ENCODE peak calls at places on chromosomes 7 and 10, in five cellular contexts. D is cardiac muscle cell; R is CD8-positive, alpha-beta memory T cell; Z is left ventricle myocardium inferior; N is transverse colon. B is an unnamed sample.
A peak's percentile ranks its signal among the peaks of the same experiment; 100 is the strongest.

GRCh38 chr7:37425504-37425903 is 23.2 kb downstream of the ELMO1 start:
- DNase-seq in N (no peak), D (no peak), R (no peak), Z (no peak), B (no peak)

GRCh38 chr10:14667270-14667669 is 107.4 kb downstream of the FAM107B start:
- DNase-seq in R (no peak), N (no peak), D (no peak), Z (no peak), B (no peak)

GRCh38 chr7:34756691-34757090 is 98.7 kb downstream of the NPSR1 start:
- DNase-seq in D (no peak), N (no peak), Z (no peak), R (no peak), B (no peak)

GRCh38 chr7:124032369-124033092 is at the start of gene TMEM229A:
- DNase-seq in Z (peak; percentile 15), R (no peak), D (peak; percentile 84), N (peak; percentile 42), B (peak; percentile 77)

GRCh38 chr7:43766564-43766963 is 8.1 kb downstream of the BLVRA start:
- DNase-seq in R (no peak), Z (no peak), D (peak; percentile 28), N (no peak), B (peak; percentile 53)

GRCh38 chr10:50286517-50286916 is 35.2 kb upstream of the ASAH2 start:
- DNase-seq in N (no peak), Z (no peak), D (no peak), R (no peak), B (no peak)

GRCh38 chr10:106819490-106819889 is 345.0 kb downstream of the SORCS1 start:
- DNase-seq in R (no peak), Z (no peak), D (no peak), N (no peak), B (no peak)

GRCh38 chr10:130968964-130969363 is 342.6 kb downstream of the TCERG1L start:
- DNase-seq in N (no peak), R (no peak), D (no peak), Z (no peak), B (no peak)

GRCh38 chr7:76065016-76065612 is 17.2 kb downstream of the MDH2 start:
- DNase-seq in D (no peak), N (no peak), R (no peak), Z (no peak), B (no peak)

GRCh38 chr7:56105508-56105907 is 768 bp downstream of the CHCHD2 start:
- DNase-seq in D (no peak), R (peak; percentile 6), Z (no peak), N (peak; percentile 29), B (no peak)

GRCh38 chr7:6284055-6284400 is 11.6 kb upstream of the CYTH3 start:
- DNase-seq in Z (no peak), N (no peak), R (no peak), D (no peak), B (no peak)

GRCh38 chr10:67779455-67780205 is 58.4 kb downstream of the DNAJC12 start:
- DNase-seq in R (peak; percentile 43), N (peak; percentile 63), D (peak; percentile 87), Z (no peak), B (peak; percentile 86)

DNA sequence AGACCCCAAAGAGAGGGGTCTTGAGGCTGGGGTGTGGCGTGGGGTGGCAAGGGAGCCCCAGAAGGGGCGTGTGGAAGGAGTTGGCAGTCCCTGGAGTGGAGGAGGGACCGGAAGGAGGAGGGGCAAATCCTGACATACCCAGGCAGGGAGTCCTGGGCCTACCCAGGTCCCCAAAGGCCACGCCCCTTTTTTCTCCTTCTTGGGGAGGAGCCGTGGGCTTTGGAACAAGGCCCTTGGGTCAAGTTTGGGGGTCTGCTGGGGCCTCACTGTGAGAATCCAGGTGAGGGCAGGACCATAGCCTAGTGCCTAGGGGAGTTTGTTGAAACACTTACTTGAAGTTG is 1.2 kb upstream of the SMARCD3 start:
- DNase-seq in Z (peak; percentile 71), D (peak; percentile 80), R (no peak), N (peak; percentile 48), B (peak; percentile 80)
- H3K4me3 ChIP-seq in Z (peak overlapping the region; percentile 84), D (peak overlapping the region; percentile 100), R (no peak overlapping the region), N (peak overlapping the region; percentile 53), B (peak overlapping the region; percentile 59)

DNA sequence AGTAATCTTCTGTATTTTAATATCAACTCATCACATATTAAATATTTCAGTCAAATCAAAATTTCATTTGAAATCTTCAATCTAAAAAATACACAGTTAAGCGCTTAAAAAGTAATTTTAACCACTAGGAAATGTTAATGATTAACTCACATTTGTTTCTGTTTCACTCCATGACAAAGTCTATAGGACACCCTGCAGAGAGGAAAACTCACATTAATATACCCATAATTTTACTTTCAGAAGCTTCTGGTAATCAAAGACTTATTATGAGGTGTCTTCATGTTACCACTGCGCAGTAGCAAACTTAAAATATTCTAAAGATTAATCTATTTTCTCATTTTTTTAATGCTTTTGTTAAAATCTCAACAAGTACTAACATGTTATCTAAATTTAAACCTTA is 41.0 kb upstream of the ZNF518A start:
- DNase-seq in Z (no peak), D (no peak), N (no peak), R (no peak), B (no peak)
- H3K4me3 ChIP-seq in Z (peak overlapping the region; percentile 76), D (no peak overlapping the region), N (peak overlapping the region; percentile 73), R (peak overlapping the region; percentile 95), B (peak overlapping the region; percentile 66)

GRCh38 chr10:127867805-127868204 is 24.9 kb downstream of the CLRN3 start:
- DNase-seq in D (no peak), N (no peak), Z (no peak), R (no peak), B (no peak)
- H3K4me3 ChIP-seq in D (no peak overlapping the region), N (no peak overlapping the region), Z (no peak overlapping the region), R (no peak overlapping the region), B (no peak overlapping the region)

GRCh38 chr7:32943654-32944030 is 13.6 kb upstream of the FKBP9 start:
- DNase-seq in Z (no peak), D (no peak), R (no peak), N (no peak), B (no peak)
- H3K4me3 ChIP-seq in Z (no peak overlapping the region), D (no peak overlapping the region), R (no peak overlapping the region), N (no peak overlapping the region), B (peak overlapping the region; percentile 65)

GRCh38 chr10:5092375-5092774 is 1.8 kb upstream of the AKR1C3 start:
- DNase-seq in R (no peak), D (no peak), Z (no peak), N (no peak), B (no peak)

GRCh38 chr10:5092848-5093790 is 1.1 kb upstream of the AKR1C3 start:
- DNase-seq in R (no peak), N (no peak), D (no peak), Z (no peak), B (no peak)

GRCh38 chr10:5094265-5095205 is at the start of gene AKR1C3:
- DNase-seq in R (no peak), D (peak; percentile 53), Z (no peak), N (no peak), B (peak; percentile 66)

GRCh38 chr10:5096108-5096507 is 1.9 kb downstream of the AKR1C3 start:
- DNase-seq in N (no peak), Z (no peak), D (no peak), R (no peak), B (no peak)

GRCh38 chr10:5095687-5096086 is 1.5 kb downstream of the AKR1C3 start:
- DNase-seq in R (no peak), N (no peak), Z (no peak), D (no peak), B (no peak)
- H3K4me3 ChIP-seq in R (no peak overlapping the region), N (peak overlapping the region; percentile 59), Z (peak overlapping the region; percentile 72), D (no peak overlapping the region), B (no peak overlapping the region)

DNA sequence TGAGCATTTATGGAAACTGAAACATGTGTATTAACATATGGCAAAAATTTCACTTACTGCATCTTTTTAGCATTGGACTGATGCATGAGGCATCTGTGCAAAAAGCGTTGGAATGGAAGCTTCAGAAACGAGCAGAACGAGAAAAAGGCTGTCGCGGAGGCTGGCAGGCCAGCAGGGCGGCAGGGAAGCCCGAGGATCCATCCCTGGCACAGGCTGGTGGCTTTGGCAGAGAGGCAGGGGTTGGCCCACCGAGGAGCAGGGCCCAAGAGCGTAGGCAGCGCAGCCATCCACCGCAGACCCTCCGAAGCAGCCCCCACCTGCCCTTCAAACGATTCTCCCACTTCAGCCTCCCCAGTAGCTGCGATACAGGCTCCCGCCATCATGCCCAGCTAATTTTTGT is 39.2 kb upstream of the CUX1 start:
- DNase-seq in Z (no peak), R (no peak), N (no peak), D (no peak), B (no peak)
- H3K4me3 ChIP-seq in Z (no peak overlapping the region), R (no peak overlapping the region), N (no peak overlapping the region), D (no peak overlapping the region), B (no peak overlapping the region)